ENCODE peak calls at places on chromosomes 7 and 10, in four cellular contexts. C, F, Z and G are unnamed samples.
A peak's percentile ranks its signal among the peaks of the same experiment; 100 is the strongest.

GRCh38 chr7:4683043-4683883 is 1.2 kb downstream of the FOXK1 start:
- DNase-seq in C (no peak), Z (no peak), F (no peak), G (peak; percentile 4)

GRCh38 chr7:122304604-122304975 is at the start of gene FEZF1:
- DNase-seq in C (no peak), Z (no peak), F (peak; percentile 44), G (no peak)

GRCh38 chr10:126598009-126598408 is 72.5 kb downstream of the C10orf90 start:
- DNase-seq in F (no peak), C (no peak), Z (peak; percentile 5), G (no peak)

GRCh38 chr10:22630229-22631174 is 83.9 kb downstream of the PIP4K2A start:
- DNase-seq in C (no peak), Z (no peak), F (no peak), G (no peak)

GRCh38 chr7:95469850-95470249 is 15.9 kb upstream of the ASB4 start:
- DNase-seq in C (no peak), F (peak; percentile 97), Z (peak; percentile 99), G (no peak)

GRCh38 chr10:131974034-131974817 is 7.5 kb downstream of the BNIP3 start:
- DNase-seq in Z (no peak), F (no peak), C (no peak), G (no peak)

GRCh38 chr7:124351950-124352349 is 319.1 kb upstream of the TMEM229A start:
- DNase-seq in C (no peak), Z (no peak), F (no peak), G (no peak)

GRCh38 chr7:155961241-155962190 is 149.3 kb upstream of the SHH start:
- DNase-seq in F (no peak), Z (no peak), C (no peak), G (no peak)

GRCh38 chr10:79079074-79079397 is 10.3 kb downstream of the ZMIZ1 start:
- DNase-seq in C (no peak), F (no peak), Z (no peak), G (no peak)

GRCh38 chr7:19122018-19122588 is 4.7 kb upstream of the TWIST1 start:
- DNase-seq in C (peak; percentile 12), Z (peak; percentile 22), F (peak; percentile 52), G (no peak)

GRCh38 chr7:99791021-99791420 is 7.0 kb upstream of the CYP3A4 start:
- DNase-seq in F (no peak), C (no peak), Z (no peak), G (no peak)

GRCh38 chr7:107045980-107046379 is 1.5 kb downstream of the PRKAR2B start:
- DNase-seq in C (no peak), F (no peak), Z (no peak), G (no peak)

GRCh38 chr7:50665403-50666123 is 100.4 kb upstream of the DDC start:
- DNase-seq in C (no peak), F (no peak), Z (no peak), G (no peak)

GRCh38 chr7:51187941-51188340 is 128.7 kb downstream of the COBL start:
- DNase-seq in F (peak; percentile 28), Z (no peak), C (peak; percentile 38), G (no peak)

GRCh38 chr7:75623390-75624133 is 115.2 kb downstream of the HIP1 start:
- DNase-seq in Z (no peak), F (no peak), C (no peak), G (no peak)

GRCh38 chr10:117532451-117533107 is 10.0 kb upstream of the EMX2 start:
- DNase-seq in Z (no peak), C (no peak), F (no peak), G (no peak)

GRCh38 chr10:96863922-96864543 is 31.9 kb downstream of the LCOR start:
- DNase-seq in C (no peak), F (no peak), Z (no peak), G (no peak)

GRCh38 chr7:120738816-120739215 is 119.1 kb downstream of the TSPAN12 start:
- DNase-seq in C (no peak), Z (no peak), F (peak; percentile 53), G (no peak)

GRCh38 chr10:29204119-29204518 is 84.8 kb upstream of the LYZL1 start:
- DNase-seq in F (no peak), Z (no peak), C (no peak), G (no peak)

GRCh38 chr7:50651227-50651989 is 86.2 kb upstream of the DDC start:
- DNase-seq in Z (no peak), C (no peak), F (no peak), G (no peak)

GRCh38 chr7:83020171-83020570 is 142.5 kb downstream of the PCLO start:
- DNase-seq in Z (no peak), F (no peak), C (no peak), G (no peak)

GRCh38 chr10:95475827-95476481 is 85.2 kb downstream of the SORBS1 start:
- DNase-seq in C (no peak), F (no peak), Z (no peak), G (no peak)

GRCh38 chr10:132542086-132542775 is 4.6 kb downstream of the INPP5A start:
- DNase-seq in C (no peak), F (no peak), Z (no peak), G (no peak)

GRCh38 chr7:43211276-43211675 is 98.8 kb downstream of the HECW1 start:
- DNase-seq in F (no peak), Z (no peak), C (no peak), G (no peak)